ENCODE peak calls at places on chromosomes 2 and 18, in six cellular contexts. One of them, this sample, is unnamed.

GRCh38 chr2:106885981-106886915 is at the start of gene ST6GAL2:
- DNase-seq in neural progenitor cell: peak; percentile 87
- DNase-seq in GM13976: peak; percentile 27
- DNase-seq in hypothalamus: no peak
- DNase-seq in stomach: no peak
- DNase-seq in NCI-H774: no peak
- DNase-seq in this sample: no peak

GRCh38 chr2:229815342-229815741 is 101.0 kb upstream of the DNER start:
- DNase-seq in neural progenitor cell: no peak
- DNase-seq in hypothalamus: no peak
- DNase-seq in GM13976: no peak
- DNase-seq in NCI-H774: no peak
- DNase-seq in stomach: no peak
- DNase-seq in this sample: no peak

GRCh38 chr2:211396815-211397214 is 840.4 kb downstream of the CPS1 start:
- DNase-seq in stomach: no peak
- DNase-seq in hypothalamus: no peak
- DNase-seq in NCI-H774: peak; percentile 89
- DNase-seq in GM13976: no peak
- DNase-seq in neural progenitor cell: no peak
- DNase-seq in this sample: no peak

GRCh38 chr2:68200157-68200787 is 42.6 kb downstream of the PNO1 start:
- DNase-seq in NCI-H774: no peak
- DNase-seq in stomach: no peak
- DNase-seq in neural progenitor cell: no peak
- DNase-seq in GM13976: no peak
- DNase-seq in hypothalamus: no peak
- DNase-seq in this sample: no peak

GRCh38 chr2:205701509-205701908 is 19.2 kb downstream of the NRP2 start:
- DNase-seq in stomach: no peak
- DNase-seq in neural progenitor cell: no peak
- DNase-seq in hypothalamus: no peak
- DNase-seq in GM13976: no peak
- DNase-seq in NCI-H774: no peak
- DNase-seq in this sample: no peak

GRCh38 chr18:59696311-59697235 is 650 bp downstream of the CCBE1 start:
- DNase-seq in hypothalamus: no peak
- DNase-seq in stomach: no peak
- DNase-seq in GM13976: peak; percentile 54
- DNase-seq in NCI-H774: no peak
- DNase-seq in neural progenitor cell: peak; percentile 67
- DNase-seq in this sample: no peak

GRCh38 chr18:29853126-29853525 is 1189.4 kb downstream of the DSC3 start:
- DNase-seq in hypothalamus: no peak
- DNase-seq in GM13976: no peak
- DNase-seq in stomach: no peak
- DNase-seq in neural progenitor cell: no peak
- DNase-seq in NCI-H774: no peak
- DNase-seq in this sample: no peak

GRCh38 chr2:240605867-240606743 is 19.2 kb upstream of the GPR35 start:
- DNase-seq in GM13976: no peak
- DNase-seq in hypothalamus: no peak
- DNase-seq in neural progenitor cell: no peak
- DNase-seq in NCI-H774: no peak
- DNase-seq in stomach: no peak
- DNase-seq in this sample: peak; percentile 52

GRCh38 chr2:86105252-86105968 is at the start of gene POLR1A:
- DNase-seq in NCI-H774: peak; percentile 90
- DNase-seq in hypothalamus: peak; percentile 78
- DNase-seq in neural progenitor cell: peak; percentile 96
- DNase-seq in stomach: peak; percentile 90
- DNase-seq in GM13976: peak; percentile 77
- DNase-seq in this sample: peak; percentile 86

GRCh38 chr2:27713201-27713600 is 49.5 kb downstream of the SLC4A1AP start:
- DNase-seq in neural progenitor cell: no peak
- DNase-seq in GM13976: no peak
- DNase-seq in hypothalamus: no peak
- DNase-seq in stomach: no peak
- DNase-seq in NCI-H774: no peak
- DNase-seq in this sample: no peak